ENCODE peak calls at places on chromosomes 16 and 17, in four cellular contexts. One of them, this sample, is unnamed. For H3K4me1, the result is how much of the 10 kb centered on the place peaks cover.

GRCh38 chr16:27315333-27316037 is 1.7 kb downstream of the IL4R start:
- DNase-seq in spleen: peak
- DNase-seq in heart left ventricle: peak
- DNase-seq in PC-3: peak
- DNase-seq in this sample: no peak

GRCh38 chr16:26614102-26614864 is 452.4 kb upstream of the C16orf82 start:
- DNase-seq in spleen: no peak
- DNase-seq in heart left ventricle: no peak
- DNase-seq in PC-3: no peak
- DNase-seq in this sample: peak

GRCh38 chr17:66431910-66432309 is 129.5 kb downstream of the PRKCA start:
- DNase-seq in spleen: no peak
- DNase-seq in heart left ventricle: no peak
- DNase-seq in PC-3: peak
- DNase-seq in this sample: no peak

GRCh38 chr16:22007509-22008214 is at the start of gene MOSMO:
- DNase-seq in spleen: peak
- DNase-seq in heart left ventricle: peak
- DNase-seq in PC-3: peak
- DNase-seq in this sample: peak

GRCh38 chr17:46078675-46079074 is 79.6 kb downstream of the STH start:
- DNase-seq in spleen: no peak
- DNase-seq in heart left ventricle: no peak
- DNase-seq in PC-3: no peak
- DNase-seq in this sample: no peak

GRCh38 chr16:28179354-28179753 is 32.4 kb downstream of the XPO6 start:
- DNase-seq in spleen: no peak
- DNase-seq in heart left ventricle: no peak
- DNase-seq in PC-3: no peak
- DNase-seq in this sample: no peak

GRCh38 chr17:32253117-32253611 is 12.5 kb upstream of the RHBDL3 start:
- DNase-seq in spleen: peak
- DNase-seq in heart left ventricle: peak
- DNase-seq in PC-3: peak
- DNase-seq in this sample: peak

GRCh38 chr17:16150251-16150859 is 65.0 kb downstream of the NCOR1 start:
- DNase-seq in spleen: no peak
- DNase-seq in heart left ventricle: no peak
- DNase-seq in PC-3: peak
- DNase-seq in this sample: no peak

GRCh38 chr16:67563708-67564468 is 1.6 kb downstream of the CTCF start:
- DNase-seq in spleen: no peak
- DNase-seq in heart left ventricle: peak
- DNase-seq in PC-3: peak
- DNase-seq in this sample: peak

GRCh38 chr17:63792055-63792729 is 18.2 kb downstream of the DDX42 start:
- DNase-seq in spleen: no peak
- DNase-seq in heart left ventricle: no peak
- DNase-seq in PC-3: no peak
- DNase-seq in this sample: no peak

GRCh38 chr17:561118-561517 is 153.5 kb downstream of the VPS53 start:
- DNase-seq in spleen: no peak
- DNase-seq in heart left ventricle: no peak
- DNase-seq in PC-3: peak
- DNase-seq in this sample: no peak

GRCh38 chr16:54123766-54124165 is 162.8 kb downstream of the IRX3 start:
- DNase-seq in spleen: no peak
- DNase-seq in heart left ventricle: no peak
- DNase-seq in PC-3: no peak
- DNase-seq in this sample: no peak

GRCh38 chr17:74643826-74644225 is 20.3 kb upstream of the CD300E start:
- DNase-seq in spleen: no peak
- DNase-seq in heart left ventricle: no peak
- DNase-seq in PC-3: no peak
- DNase-seq in this sample: no peak

GRCh38 chr16:84617068-84617630 is 729 bp downstream of the COTL1 start:
- DNase-seq in spleen: peak
- DNase-seq in heart left ventricle: peak
- DNase-seq in PC-3: no peak
- DNase-seq in this sample: peak

GRCh38 chr17:61394630-61395408 is 4.8 kb upstream of the TBX2 start:
- DNase-seq in spleen: no peak
- DNase-seq in heart left ventricle: no peak
- DNase-seq in PC-3: no peak
- DNase-seq in this sample: no peak

GRCh38 chr16:30340621-30341020 is 14.5 kb downstream of the CD2BP2 start:
- DNase-seq in spleen: no peak
- DNase-seq in heart left ventricle: no peak
- DNase-seq in PC-3: no peak
- DNase-seq in this sample: no peak

GRCh38 chr16:22683730-22684280 is 130.2 kb upstream of the HS3ST2 start:
- DNase-seq in spleen: no peak
- DNase-seq in heart left ventricle: no peak
- DNase-seq in PC-3: no peak
- DNase-seq in this sample: no peak

GRCh38 chr17:75684924-75685323 is 17.8 kb downstream of the SAP30BP start:
- DNase-seq in spleen: peak
- DNase-seq in heart left ventricle: no peak
- DNase-seq in PC-3: peak
- DNase-seq in this sample: no peak

GRCh38 chr16:88759976-88760350 is 25.1 kb downstream of the PIEZO1 start:
- DNase-seq in spleen: no peak
- DNase-seq in heart left ventricle: no peak
- DNase-seq in PC-3: no peak
- DNase-seq in this sample: no peak
- H3K4me1 ChIP-seq in spleen: half or more
- H3K4me1 ChIP-seq in heart left ventricle: under half
- H3K4me1 ChIP-seq in PC-3: under half
- H3K4me1 ChIP-seq in this sample: half or more

GRCh38 chr17:17931159-17931558 is 41.0 kb downstream of the TOM1L2 start:
- DNase-seq in spleen: no peak
- DNase-seq in heart left ventricle: no peak
- DNase-seq in PC-3: no peak
- DNase-seq in this sample: peak
- H3K4me1 ChIP-seq in spleen: under half
- H3K4me1 ChIP-seq in heart left ventricle: under half
- H3K4me1 ChIP-seq in PC-3: under half
- H3K4me1 ChIP-seq in this sample: half or more

GRCh38 chr16:31348578-31348977 is 6.4 kb upstream of the ITGAX start:
- DNase-seq in spleen: no peak
- DNase-seq in heart left ventricle: no peak
- DNase-seq in PC-3: no peak
- DNase-seq in this sample: no peak
- H3K4me1 ChIP-seq in spleen: half or more
- H3K4me1 ChIP-seq in heart left ventricle: under half
- H3K4me1 ChIP-seq in PC-3: under half
- H3K4me1 ChIP-seq in this sample: under half

DNA sequence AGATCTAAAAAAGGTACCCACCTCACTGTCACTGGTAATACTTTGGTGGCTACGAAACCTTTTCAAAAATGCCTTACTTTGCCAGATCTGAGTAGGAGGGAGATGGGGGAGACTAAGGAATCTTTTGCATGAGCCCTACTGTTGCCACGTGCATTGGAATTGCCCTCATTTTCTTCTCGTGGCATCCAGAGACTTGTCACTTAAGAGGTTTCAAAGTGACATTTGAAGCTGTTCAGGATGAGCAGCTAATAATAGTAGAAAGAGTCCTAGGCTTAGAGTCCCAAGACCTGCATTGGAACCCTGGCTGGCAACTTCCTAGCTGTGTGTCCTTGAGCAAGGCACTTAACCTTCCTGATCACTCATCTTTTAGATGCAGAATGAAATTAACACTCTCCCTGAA is 43.5 kb downstream of the GPRC5B start:
- DNase-seq in spleen: no peak
- DNase-seq in heart left ventricle: peak
- DNase-seq in PC-3: no peak
- DNase-seq in this sample: no peak
- H3K4me1 ChIP-seq in spleen: under half
- H3K4me1 ChIP-seq in heart left ventricle: under half
- H3K4me1 ChIP-seq in PC-3: under half
- H3K4me1 ChIP-seq in this sample: under half

DNA sequence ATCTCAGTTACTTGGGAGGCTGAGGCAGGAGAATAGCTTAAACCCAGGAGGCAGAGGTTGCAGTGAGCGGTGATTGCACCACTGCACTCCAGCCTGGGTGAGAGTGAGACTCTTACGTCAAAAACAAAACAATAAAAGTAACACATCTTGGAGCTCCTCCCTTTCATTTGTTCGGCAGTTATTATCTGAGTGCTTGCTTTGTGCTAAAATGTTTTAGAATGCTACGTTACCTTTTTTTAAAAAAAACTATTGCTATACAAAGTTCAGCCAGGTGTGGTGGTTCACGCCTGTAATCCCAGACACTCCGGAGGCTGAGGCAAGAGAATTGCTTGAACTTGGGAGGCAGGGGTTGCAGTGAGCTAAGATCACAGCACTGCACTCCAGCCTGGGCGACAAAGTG is 15.8 kb downstream of the IST1 start:
- DNase-seq in spleen: no peak
- DNase-seq in heart left ventricle: no peak
- DNase-seq in PC-3: no peak
- DNase-seq in this sample: no peak
- H3K4me1 ChIP-seq in spleen: half or more
- H3K4me1 ChIP-seq in heart left ventricle: under half
- H3K4me1 ChIP-seq in PC-3: under half
- H3K4me1 ChIP-seq in this sample: under half

GRCh38 chr16:12329246-12329995 is 352.9 kb downstream of the SNX29 start:
- DNase-seq in spleen: no peak
- DNase-seq in heart left ventricle: no peak
- DNase-seq in PC-3: no peak
- DNase-seq in this sample: peak

GRCh38 chr16:12327971-12328726 is 351.6 kb downstream of the SNX29 start:
- DNase-seq in spleen: no peak
- DNase-seq in heart left ventricle: no peak
- DNase-seq in PC-3: no peak
- DNase-seq in this sample: no peak

GRCh38 chr16:12330977-12331376 is 354.4 kb downstream of the SNX29 start:
- DNase-seq in spleen: no peak
- DNase-seq in heart left ventricle: peak
- DNase-seq in PC-3: no peak
- DNase-seq in this sample: peak

GRCh38 chr16:12332553-12332952 is 356.0 kb downstream of the SNX29 start:
- DNase-seq in spleen: no peak
- DNase-seq in heart left ventricle: no peak
- DNase-seq in PC-3: no peak
- DNase-seq in this sample: no peak

DNA sequence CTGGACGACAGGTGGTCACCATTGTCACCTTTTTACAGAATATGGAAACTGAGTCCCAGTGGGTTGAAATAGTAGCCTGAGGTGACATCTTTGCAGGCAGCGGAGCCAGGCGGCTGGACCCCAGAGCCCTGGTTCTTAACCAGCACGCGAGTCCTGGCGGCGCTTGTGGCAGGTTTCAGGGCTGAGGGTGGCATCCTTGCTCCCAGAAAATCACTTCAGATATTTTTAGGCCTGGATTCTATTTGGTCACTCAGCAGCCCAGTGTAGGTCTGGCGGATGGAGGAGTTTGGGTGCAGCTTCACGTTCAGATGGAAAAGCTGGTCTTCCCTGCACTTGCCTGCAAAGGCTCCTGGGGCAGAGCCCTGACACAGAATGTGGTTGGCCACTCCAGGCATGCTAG is 354.0 kb downstream of the SNX29 start:
- DNase-seq in spleen: no peak
- DNase-seq in heart left ventricle: no peak
- DNase-seq in PC-3: no peak
- DNase-seq in this sample: no peak
- H3K4me1 ChIP-seq in spleen: under half
- H3K4me1 ChIP-seq in heart left ventricle: under half
- H3K4me1 ChIP-seq in PC-3: under half
- H3K4me1 ChIP-seq in this sample: under half

GRCh38 chr16:2471653-2472487 is 773 bp downstream of the NTN3 start:
- DNase-seq in spleen: no peak
- DNase-seq in heart left ventricle: no peak
- DNase-seq in PC-3: no peak
- DNase-seq in this sample: peak
- H3K4me1 ChIP-seq in spleen: half or more
- H3K4me1 ChIP-seq in heart left ventricle: under half
- H3K4me1 ChIP-seq in PC-3: under half
- H3K4me1 ChIP-seq in this sample: half or more